ENCODE peak calls at places on chromosome 14, in seven cellular contexts. One of them, this sample, is unnamed.

GRCh38 chr14:93007225-93007997 is 84.5 kb downstream of the CHGA start:
- DNase-seq in lower leg skin: no peak
- DNase-seq in EL: peak
- DNase-seq in skeletal muscle cell: no peak
- DNase-seq in PC-3: peak
- DNase-seq in NCI-H1092: no peak
- DNase-seq in right atrium auricular region: peak
- DNase-seq in this sample: no peak

GRCh38 chr14:75222208-75222701 is 45.8 kb upstream of the TMED10 start:
- DNase-seq in skeletal muscle cell: peak
- DNase-seq in NCI-H1092: no peak
- DNase-seq in EL: peak
- DNase-seq in right atrium auricular region: peak
- DNase-seq in PC-3: no peak
- DNase-seq in lower leg skin: no peak
- DNase-seq in this sample: no peak

GRCh38 chr14:65211341-65211987 is 109.1 kb upstream of the MAX start:
- DNase-seq in NCI-H1092: no peak
- DNase-seq in lower leg skin: no peak
- DNase-seq in EL: peak
- DNase-seq in right atrium auricular region: no peak
- DNase-seq in PC-3: peak
- DNase-seq in skeletal muscle cell: peak
- DNase-seq in this sample: no peak

GRCh38 chr14:101084436-101084826 is 180.9 kb upstream of the RTL1 start:
- DNase-seq in right atrium auricular region: peak
- DNase-seq in PC-3: no peak
- DNase-seq in EL: no peak
- DNase-seq in lower leg skin: peak
- DNase-seq in NCI-H1092: no peak
- DNase-seq in skeletal muscle cell: no peak
- DNase-seq in this sample: no peak

GRCh38 chr14:69038449-69039286 is 59.6 kb upstream of the ACTN1 start:
- DNase-seq in lower leg skin: no peak
- DNase-seq in right atrium auricular region: no peak
- DNase-seq in skeletal muscle cell: peak
- DNase-seq in PC-3: no peak
- DNase-seq in NCI-H1092: no peak
- DNase-seq in EL: peak
- DNase-seq in this sample: no peak

GRCh38 chr14:100645200-100645985 is 58.2 kb upstream of the BEGAIN start:
- DNase-seq in EL: peak
- DNase-seq in lower leg skin: peak
- DNase-seq in PC-3: peak
- DNase-seq in skeletal muscle cell: peak
- DNase-seq in right atrium auricular region: peak
- DNase-seq in NCI-H1092: peak
- DNase-seq in this sample: peak

GRCh38 chr14:24063263-24063836 is 8.0 kb upstream of the CPNE6 start:
- DNase-seq in right atrium auricular region: no peak
- DNase-seq in lower leg skin: no peak
- DNase-seq in NCI-H1092: no peak
- DNase-seq in PC-3: peak
- DNase-seq in skeletal muscle cell: no peak
- DNase-seq in EL: no peak
- DNase-seq in this sample: no peak

GRCh38 chr14:54556535-54556934 is 10.4 kb upstream of the SAMD4A start:
- DNase-seq in PC-3: no peak
- DNase-seq in skeletal muscle cell: no peak
- DNase-seq in NCI-H1092: no peak
- DNase-seq in lower leg skin: no peak
- DNase-seq in right atrium auricular region: no peak
- DNase-seq in EL: no peak
- DNase-seq in this sample: no peak

GRCh38 chr14:32761381-32761968 is 177.2 kb upstream of the NPAS3 start:
- DNase-seq in NCI-H1092: no peak
- DNase-seq in lower leg skin: no peak
- DNase-seq in right atrium auricular region: no peak
- DNase-seq in skeletal muscle cell: peak
- DNase-seq in EL: peak
- DNase-seq in PC-3: peak
- DNase-seq in this sample: no peak

GRCh38 chr14:79510659-79511058 is 700.6 kb downstream of the DIO2 start:
- DNase-seq in PC-3: peak
- DNase-seq in right atrium auricular region: no peak
- DNase-seq in skeletal muscle cell: peak
- DNase-seq in NCI-H1092: no peak
- DNase-seq in EL: peak
- DNase-seq in lower leg skin: no peak
- DNase-seq in this sample: no peak

GRCh38 chr14:85625925-85626585 is 96.1 kb downstream of the FLRT2 start:
- DNase-seq in right atrium auricular region: no peak
- DNase-seq in PC-3: no peak
- DNase-seq in lower leg skin: no peak
- DNase-seq in EL: no peak
- DNase-seq in NCI-H1092: no peak
- DNase-seq in skeletal muscle cell: no peak
- DNase-seq in this sample: no peak

GRCh38 chr14:103390605-103391004 is 5.4 kb downstream of the MARK3 start:
- DNase-seq in NCI-H1092: no peak
- DNase-seq in EL: no peak
- DNase-seq in PC-3: no peak
- DNase-seq in skeletal muscle cell: no peak
- DNase-seq in right atrium auricular region: peak
- DNase-seq in lower leg skin: peak
- DNase-seq in this sample: no peak

GRCh38 chr14:99351166-99352007 is 79.4 kb upstream of the BCL11B start:
- DNase-seq in lower leg skin: no peak
- DNase-seq in skeletal muscle cell: no peak
- DNase-seq in right atrium auricular region: no peak
- DNase-seq in NCI-H1092: no peak
- DNase-seq in EL: no peak
- DNase-seq in PC-3: no peak
- DNase-seq in this sample: no peak

GRCh38 chr14:94925416-94925815 is 155.5 kb upstream of the GSC start:
- DNase-seq in lower leg skin: peak
- DNase-seq in NCI-H1092: no peak
- DNase-seq in skeletal muscle cell: no peak
- DNase-seq in EL: no peak
- DNase-seq in PC-3: no peak
- DNase-seq in right atrium auricular region: no peak
- DNase-seq in this sample: no peak

GRCh38 chr14:92688434-92689375 is 59.7 kb downstream of the LGMN start:
- DNase-seq in NCI-H1092: no peak
- DNase-seq in skeletal muscle cell: no peak
- DNase-seq in lower leg skin: no peak
- DNase-seq in EL: no peak
- DNase-seq in PC-3: no peak
- DNase-seq in right atrium auricular region: no peak
- DNase-seq in this sample: peak

GRCh38 chr14:94770815-94771190 is 890 bp upstream of the GSC start:
- DNase-seq in PC-3: no peak
- DNase-seq in lower leg skin: no peak
- DNase-seq in right atrium auricular region: no peak
- DNase-seq in skeletal muscle cell: no peak
- DNase-seq in EL: no peak
- DNase-seq in NCI-H1092: no peak
- DNase-seq in this sample: no peak

GRCh38 chr14:35571598-35571997 is 37.6 kb downstream of the INSM2 start:
- DNase-seq in EL: no peak
- DNase-seq in right atrium auricular region: no peak
- DNase-seq in NCI-H1092: no peak
- DNase-seq in skeletal muscle cell: no peak
- DNase-seq in lower leg skin: no peak
- DNase-seq in PC-3: no peak
- DNase-seq in this sample: no peak

GRCh38 chr14:22657861-22658260 is 13.7 kb upstream of the OR6J1 start:
- DNase-seq in skeletal muscle cell: no peak
- DNase-seq in NCI-H1092: no peak
- DNase-seq in PC-3: peak
- DNase-seq in right atrium auricular region: no peak
- DNase-seq in lower leg skin: no peak
- DNase-seq in EL: peak
- DNase-seq in this sample: no peak

GRCh38 chr14:104633276-104633861 is 28.8 kb upstream of the TMEM179 start:
- DNase-seq in EL: no peak
- DNase-seq in PC-3: no peak
- DNase-seq in right atrium auricular region: no peak
- DNase-seq in skeletal muscle cell: no peak
- DNase-seq in NCI-H1092: no peak
- DNase-seq in lower leg skin: no peak
- DNase-seq in this sample: no peak

GRCh38 chr14:23563473-23564180 is 4.0 kb downstream of the AP1G2 start:
- DNase-seq in NCI-H1092: no peak
- DNase-seq in lower leg skin: no peak
- DNase-seq in PC-3: no peak
- DNase-seq in EL: no peak
- DNase-seq in right atrium auricular region: no peak
- DNase-seq in skeletal muscle cell: no peak
- DNase-seq in this sample: no peak

GRCh38 chr14:65352964-65353530 is 59.5 kb upstream of the FUT8 start:
- DNase-seq in PC-3: peak
- DNase-seq in NCI-H1092: no peak
- DNase-seq in lower leg skin: peak
- DNase-seq in skeletal muscle cell: no peak
- DNase-seq in right atrium auricular region: no peak
- DNase-seq in EL: peak
- DNase-seq in this sample: no peak

GRCh38 chr14:79802096-79802495 is 409.2 kb downstream of the DIO2 start:
- DNase-seq in right atrium auricular region: no peak
- DNase-seq in PC-3: no peak
- DNase-seq in lower leg skin: no peak
- DNase-seq in NCI-H1092: no peak
- DNase-seq in skeletal muscle cell: no peak
- DNase-seq in EL: no peak
- DNase-seq in this sample: no peak

GRCh38 chr14:74922752-74923401 is at the start of gene RPS6KL1:
- DNase-seq in NCI-H1092: peak
- DNase-seq in lower leg skin: peak
- DNase-seq in EL: peak
- DNase-seq in PC-3: peak
- DNase-seq in skeletal muscle cell: no peak
- DNase-seq in right atrium auricular region: peak
- DNase-seq in this sample: peak

GRCh38 chr14:55105991-55106390 is 23.1 kb upstream of the LGALS3 start:
- DNase-seq in right atrium auricular region: no peak
- DNase-seq in PC-3: no peak
- DNase-seq in NCI-H1092: no peak
- DNase-seq in skeletal muscle cell: no peak
- DNase-seq in lower leg skin: no peak
- DNase-seq in EL: no peak
- DNase-seq in this sample: no peak

GRCh38 chr14:100487304-100487703 is 99.9 kb downstream of the BEGAIN start:
- DNase-seq in PC-3: no peak
- DNase-seq in NCI-H1092: no peak
- DNase-seq in lower leg skin: no peak
- DNase-seq in EL: no peak
- DNase-seq in right atrium auricular region: no peak
- DNase-seq in skeletal muscle cell: no peak
- DNase-seq in this sample: no peak

GRCh38 chr14:26966942-26967341 is 369.1 kb upstream of the NOVA1 start:
- DNase-seq in NCI-H1092: no peak
- DNase-seq in EL: no peak
- DNase-seq in lower leg skin: no peak
- DNase-seq in PC-3: peak
- DNase-seq in skeletal muscle cell: peak
- DNase-seq in right atrium auricular region: no peak
- DNase-seq in this sample: no peak

GRCh38 chr14:81164167-81164774 is 56.5 kb downstream of the GTF2A1 start:
- DNase-seq in right atrium auricular region: peak
- DNase-seq in NCI-H1092: peak
- DNase-seq in skeletal muscle cell: peak
- DNase-seq in EL: peak
- DNase-seq in PC-3: peak
- DNase-seq in lower leg skin: no peak
- DNase-seq in this sample: peak

GRCh38 chr14:59085207-59085739 is 103.2 kb upstream of the DAAM1 start:
- DNase-seq in EL: peak
- DNase-seq in PC-3: no peak
- DNase-seq in lower leg skin: no peak
- DNase-seq in skeletal muscle cell: no peak
- DNase-seq in NCI-H1092: no peak
- DNase-seq in right atrium auricular region: no peak
- DNase-seq in this sample: no peak

GRCh38 chr14:41096131-41096530 is 510.5 kb upstream of the LRFN5 start:
- DNase-seq in lower leg skin: no peak
- DNase-seq in skeletal muscle cell: no peak
- DNase-seq in right atrium auricular region: no peak
- DNase-seq in EL: no peak
- DNase-seq in NCI-H1092: no peak
- DNase-seq in PC-3: no peak
- DNase-seq in this sample: no peak

GRCh38 chr14:103684871-103685270 is 30.4 kb downstream of the XRCC3 start:
- DNase-seq in EL: no peak
- DNase-seq in PC-3: no peak
- DNase-seq in skeletal muscle cell: no peak
- DNase-seq in NCI-H1092: no peak
- DNase-seq in right atrium auricular region: no peak
- DNase-seq in lower leg skin: no peak
- DNase-seq in this sample: no peak

GRCh38 chr14:99270491-99271287 is 1.3 kb downstream of the BCL11B start:
- DNase-seq in NCI-H1092: peak
- DNase-seq in PC-3: no peak
- DNase-seq in EL: no peak
- DNase-seq in right atrium auricular region: no peak
- DNase-seq in skeletal muscle cell: no peak
- DNase-seq in lower leg skin: peak
- DNase-seq in this sample: no peak

GRCh38 chr14:93674343-93674742 is 113.9 kb downstream of the PRIMA1 start:
- DNase-seq in PC-3: no peak
- DNase-seq in lower leg skin: no peak
- DNase-seq in skeletal muscle cell: no peak
- DNase-seq in right atrium auricular region: no peak
- DNase-seq in EL: no peak
- DNase-seq in NCI-H1092: no peak
- DNase-seq in this sample: no peak

GRCh38 chr14:23568600-23569310 is 1.2 kb upstream of the AP1G2 start:
- DNase-seq in EL: peak
- DNase-seq in lower leg skin: peak
- DNase-seq in NCI-H1092: no peak
- DNase-seq in PC-3: peak
- DNase-seq in right atrium auricular region: no peak
- DNase-seq in skeletal muscle cell: no peak
- DNase-seq in this sample: peak

GRCh38 chr14:66918527-66918926 is 270.7 kb upstream of the GARIN2 start:
- DNase-seq in NCI-H1092: no peak
- DNase-seq in EL: no peak
- DNase-seq in skeletal muscle cell: no peak
- DNase-seq in lower leg skin: no peak
- DNase-seq in PC-3: no peak
- DNase-seq in right atrium auricular region: no peak
- DNase-seq in this sample: no peak

GRCh38 chr14:95524706-95525512 is 8.5 kb upstream of the SYNE3 start:
- DNase-seq in skeletal muscle cell: no peak
- DNase-seq in lower leg skin: peak
- DNase-seq in NCI-H1092: no peak
- DNase-seq in right atrium auricular region: peak
- DNase-seq in PC-3: peak
- DNase-seq in EL: peak
- DNase-seq in this sample: no peak

This sample was measured in NCI-H2227 treated with DMSO at 0.1 percent for 48 hours.